ENCODE peak calls at places on chromosomes 16 and 17, in four cellular contexts. One of them, this sample, is unnamed.

GRCh38 chr16:735982-736453 is 4.8 kb downstream of the CIAO3 start:
- DNase-seq in lower lobe of right lung: no peak
- DNase-seq in PC-9: no peak
- DNase-seq in cardiac muscle cell: no peak
- DNase-seq in this sample: no peak

GRCh38 chr17:49849711-49850610 is 2.1 kb upstream of the TAC4 start:
- DNase-seq in PC-9: no peak
- DNase-seq in lower lobe of right lung: no peak
- DNase-seq in cardiac muscle cell: no peak
- DNase-seq in this sample: no peak

GRCh38 chr17:1733047-1733357 is 8.5 kb downstream of the WDR81 start:
- DNase-seq in lower lobe of right lung: no peak
- DNase-seq in cardiac muscle cell: no peak
- DNase-seq in PC-9: no peak
- DNase-seq in this sample: no peak

GRCh38 chr16:70800306-70800705 is 652 bp downstream of the VAC14 start:
- DNase-seq in PC-9: no peak
- DNase-seq in lower lobe of right lung: no peak
- DNase-seq in cardiac muscle cell: no peak
- DNase-seq in this sample: no peak

GRCh38 chr17:77778636-77779524 is 179.6 kb upstream of the TNRC6C start:
- DNase-seq in PC-9: no peak
- DNase-seq in lower lobe of right lung: peak; percentile 69
- DNase-seq in cardiac muscle cell: no peak
- DNase-seq in this sample: peak; percentile 28

GRCh38 chr17:47265983-47266541 is 12.4 kb downstream of the ITGB3 start:
- DNase-seq in cardiac muscle cell: peak; percentile 63
- DNase-seq in lower lobe of right lung: no peak
- DNase-seq in PC-9: peak; percentile 79
- DNase-seq in this sample: no peak

GRCh38 chr16:23182675-23183485 is at the start of gene SCNN1G:
- DNase-seq in lower lobe of right lung: peak; percentile 74
- DNase-seq in PC-9: no peak
- DNase-seq in cardiac muscle cell: no peak
- DNase-seq in this sample: no peak

GRCh38 chr17:9958586-9959281 is 53.7 kb upstream of the RCVRN start:
- DNase-seq in lower lobe of right lung: no peak
- DNase-seq in cardiac muscle cell: no peak
- DNase-seq in PC-9: no peak
- DNase-seq in this sample: no peak

GRCh38 chr16:1194665-1195392 is 30.2 kb downstream of the TPSG1 start:
- DNase-seq in cardiac muscle cell: no peak
- DNase-seq in PC-9: no peak
- DNase-seq in lower lobe of right lung: no peak
- DNase-seq in this sample: peak; percentile 65

GRCh38 chr17:66309793-66310192 is 7.4 kb downstream of the PRKCA start:
- DNase-seq in cardiac muscle cell: no peak
- DNase-seq in lower lobe of right lung: no peak
- DNase-seq in PC-9: no peak
- DNase-seq in this sample: no peak

GRCh38 chr16:68155425-68155824 is 70.3 kb downstream of the NFATC3 start:
- DNase-seq in PC-9: no peak
- DNase-seq in lower lobe of right lung: no peak
- DNase-seq in cardiac muscle cell: no peak
- DNase-seq in this sample: no peak

GRCh38 chr16:67470314-67470713 is 10.6 kb downstream of the ATP6V0D1 start:
- DNase-seq in cardiac muscle cell: no peak
- DNase-seq in lower lobe of right lung: peak; percentile 87
- DNase-seq in PC-9: no peak
- DNase-seq in this sample: no peak

GRCh38 chr17:61126476-61127240 is 273.0 kb upstream of the TBX2 start:
- DNase-seq in lower lobe of right lung: no peak
- DNase-seq in PC-9: no peak
- DNase-seq in cardiac muscle cell: no peak
- DNase-seq in this sample: no peak

GRCh38 chr17:13541032-13541480 is 60.7 kb downstream of the HS3ST3A1 start:
- DNase-seq in PC-9: no peak
- DNase-seq in cardiac muscle cell: peak; percentile 95
- DNase-seq in lower lobe of right lung: no peak
- DNase-seq in this sample: no peak

GRCh38 chr17:42023524-42024349 is 3.8 kb downstream of the NKIRAS2 start:
- DNase-seq in PC-9: no peak
- DNase-seq in lower lobe of right lung: peak; percentile 83
- DNase-seq in cardiac muscle cell: peak; percentile 54
- DNase-seq in this sample: no peak

GRCh38 chr17:49572806-49573420 is 2.8 kb upstream of the NXPH3 start:
- DNase-seq in lower lobe of right lung: peak; percentile 20
- DNase-seq in cardiac muscle cell: no peak
- DNase-seq in PC-9: no peak
- DNase-seq in this sample: no peak

GRCh38 chr16:54175169-54175551 is 111.4 kb downstream of the IRX3 start:
- DNase-seq in cardiac muscle cell: no peak
- DNase-seq in PC-9: no peak
- DNase-seq in lower lobe of right lung: no peak
- DNase-seq in this sample: no peak

GRCh38 chr17:798246-798645 is 16.1 kb downstream of the MRM3 start:
- DNase-seq in cardiac muscle cell: no peak
- DNase-seq in lower lobe of right lung: no peak
- DNase-seq in PC-9: no peak
- DNase-seq in this sample: no peak

GRCh38 chr16:81189100-81189664 is 49.3 kb upstream of the BCO1 start:
- DNase-seq in PC-9: no peak
- DNase-seq in lower lobe of right lung: peak; percentile 71
- DNase-seq in cardiac muscle cell: peak; percentile 96
- DNase-seq in this sample: peak; percentile 55

GRCh38 chr16:52929478-52929877 is 123.2 kb downstream of the CHD9NB start:
- DNase-seq in cardiac muscle cell: no peak
- DNase-seq in PC-9: no peak
- DNase-seq in lower lobe of right lung: no peak
- DNase-seq in this sample: no peak

GRCh38 chr16:13634921-13635320 is 285.0 kb upstream of the ERCC4 start:
- DNase-seq in PC-9: no peak
- DNase-seq in lower lobe of right lung: no peak
- DNase-seq in cardiac muscle cell: no peak
- DNase-seq in this sample: no peak

GRCh38 chr17:83180996-83181481 is 101.6 kb downstream of the METRNL start:
- DNase-seq in lower lobe of right lung: no peak
- DNase-seq in PC-9: no peak
- DNase-seq in cardiac muscle cell: no peak
- DNase-seq in this sample: peak; percentile 29

GRCh38 chr16:71409038-71409775 is 32.6 kb downstream of the TLE7 start:
- DNase-seq in PC-9: no peak
- DNase-seq in lower lobe of right lung: no peak
- DNase-seq in cardiac muscle cell: peak; percentile 84
- DNase-seq in this sample: no peak

GRCh38 chr16:89338863-89339262 is 121.4 kb downstream of the ZNF778 start:
- DNase-seq in cardiac muscle cell: no peak
- DNase-seq in lower lobe of right lung: no peak
- DNase-seq in PC-9: no peak
- DNase-seq in this sample: no peak

GRCh38 chr17:17305282-17305801 is 2.2 kb downstream of the NT5M start:
- DNase-seq in lower lobe of right lung: no peak
- DNase-seq in cardiac muscle cell: peak; percentile 7
- DNase-seq in PC-9: no peak
- DNase-seq in this sample: peak; percentile 63

GRCh38 chr16:80746231-80746630 is 58.2 kb downstream of the CDYL2 start:
- DNase-seq in PC-9: no peak
- DNase-seq in lower lobe of right lung: no peak
- DNase-seq in cardiac muscle cell: peak; percentile 40
- DNase-seq in this sample: no peak

GRCh38 chr16:84115919-84116719 is 623 bp downstream of the MBTPS1 start:
- DNase-seq in cardiac muscle cell: peak; percentile 57
- DNase-seq in PC-9: peak; percentile 37
- DNase-seq in lower lobe of right lung: no peak
- DNase-seq in this sample: no peak

GRCh38 chr16:49929606-49930005 is 73.7 kb upstream of the ZNF423 start:
- DNase-seq in cardiac muscle cell: no peak
- DNase-seq in lower lobe of right lung: no peak
- DNase-seq in PC-9: no peak
- DNase-seq in this sample: no peak

GRCh38 chr17:57868007-57868774 is 18.3 kb upstream of the MRPS23 start:
- DNase-seq in PC-9: peak; percentile 82
- DNase-seq in lower lobe of right lung: peak; percentile 68
- DNase-seq in cardiac muscle cell: peak; percentile 91
- DNase-seq in this sample: peak; percentile 83

GRCh38 chr17:50865060-50865867 is 890 bp downstream of the TOB1 start:
- DNase-seq in PC-9: peak; percentile 65
- DNase-seq in cardiac muscle cell: peak; percentile 54
- DNase-seq in lower lobe of right lung: peak; percentile 71
- DNase-seq in this sample: peak; percentile 31

GRCh38 chr17:69470702-69471101 is 56.2 kb downstream of the MAP2K6 start:
- DNase-seq in PC-9: no peak
- DNase-seq in cardiac muscle cell: no peak
- DNase-seq in lower lobe of right lung: no peak
- DNase-seq in this sample: no peak

GRCh38 chr16:54342001-54342776 is 55.6 kb upstream of the IRX3 start:
- DNase-seq in lower lobe of right lung: peak; percentile 52
- DNase-seq in cardiac muscle cell: peak; percentile 49
- DNase-seq in PC-9: peak; percentile 81
- DNase-seq in this sample: no peak

GRCh38 chr17:18027280-18027679 is 11.7 kb downstream of the ATPAF2 start:
- DNase-seq in PC-9: no peak
- DNase-seq in cardiac muscle cell: peak; percentile 19
- DNase-seq in lower lobe of right lung: no peak
- DNase-seq in this sample: no peak

DNA sequence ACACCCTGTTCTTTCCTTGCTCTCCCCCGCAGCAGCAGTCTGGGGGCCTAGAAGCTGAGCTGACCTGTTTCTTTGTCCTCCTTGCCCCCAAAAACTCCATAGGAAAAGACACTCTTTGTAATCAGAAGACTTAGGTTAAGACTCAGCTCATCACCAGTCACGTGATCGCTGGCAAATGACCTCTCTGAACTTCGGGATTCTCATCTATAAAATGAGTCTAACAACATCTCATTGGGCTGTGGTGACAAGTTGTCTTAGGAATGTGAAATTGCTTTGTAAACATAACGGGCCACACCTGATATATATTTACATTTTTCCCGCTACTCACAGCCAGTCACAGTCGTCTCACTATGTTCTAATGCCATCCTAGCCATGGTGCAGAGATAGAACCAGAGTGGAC is 86.0 kb upstream of the LHX1 start:
- DNase-seq in PC-9: peak; percentile 85
- DNase-seq in cardiac muscle cell: no peak
- DNase-seq in lower lobe of right lung: no peak
- DNase-seq in this sample: no peak
- H3K4me3 ChIP-seq in PC-9: no peak overlapping the region
- H3K4me3 ChIP-seq in cardiac muscle cell: no peak overlapping the region
- H3K4me3 ChIP-seq in lower lobe of right lung: no peak overlapping the region
- H3K4me3 ChIP-seq in this sample: no peak overlapping the region

GRCh38 chr17:79625706-79626105 is 14.9 kb upstream of the RBFOX3 start:
- DNase-seq in cardiac muscle cell: no peak
- DNase-seq in PC-9: no peak
- DNase-seq in lower lobe of right lung: peak; percentile 18
- DNase-seq in this sample: no peak
- H3K27me3 ChIP-seq in cardiac muscle cell: peaks cover 16% of the 10 kb centered on the region
- H3K27me3 ChIP-seq in PC-9: peaks cover 85% of the 10 kb centered on the region
- H3K27me3 ChIP-seq in lower lobe of right lung: peaks cover 12% of the 10 kb centered on the region
- H3K27me3 ChIP-seq in this sample: peaks cover 53% of the 10 kb centered on the region

GRCh38 chr17:55436224-55437164 is 14.9 kb upstream of the MMD start:
- DNase-seq in PC-9: peak; percentile 84
- DNase-seq in cardiac muscle cell: no peak
- DNase-seq in lower lobe of right lung: no peak
- DNase-seq in this sample: no peak
- H3K4me3 ChIP-seq in PC-9: no peak overlapping the region
- H3K4me3 ChIP-seq in cardiac muscle cell: no peak overlapping the region
- H3K4me3 ChIP-seq in lower lobe of right lung: no peak overlapping the region
- H3K4me3 ChIP-seq in this sample: no peak overlapping the region

GRCh38 chr17:39627170-39627716 is 491 bp downstream of the PPP1R1B start:
- DNase-seq in lower lobe of right lung: no peak
- DNase-seq in PC-9: no peak
- DNase-seq in cardiac muscle cell: no peak
- DNase-seq in this sample: no peak
- H3K27me3 ChIP-seq in lower lobe of right lung: peaks cover 33% of the 10 kb centered on the region
- H3K27me3 ChIP-seq in PC-9: no peaks in the 10 kb centered on the region
- H3K27me3 ChIP-seq in cardiac muscle cell: peaks cover 32% of the 10 kb centered on the region
- H3K27me3 ChIP-seq in this sample: peaks cover 33% of the 10 kb centered on the region

DNA sequence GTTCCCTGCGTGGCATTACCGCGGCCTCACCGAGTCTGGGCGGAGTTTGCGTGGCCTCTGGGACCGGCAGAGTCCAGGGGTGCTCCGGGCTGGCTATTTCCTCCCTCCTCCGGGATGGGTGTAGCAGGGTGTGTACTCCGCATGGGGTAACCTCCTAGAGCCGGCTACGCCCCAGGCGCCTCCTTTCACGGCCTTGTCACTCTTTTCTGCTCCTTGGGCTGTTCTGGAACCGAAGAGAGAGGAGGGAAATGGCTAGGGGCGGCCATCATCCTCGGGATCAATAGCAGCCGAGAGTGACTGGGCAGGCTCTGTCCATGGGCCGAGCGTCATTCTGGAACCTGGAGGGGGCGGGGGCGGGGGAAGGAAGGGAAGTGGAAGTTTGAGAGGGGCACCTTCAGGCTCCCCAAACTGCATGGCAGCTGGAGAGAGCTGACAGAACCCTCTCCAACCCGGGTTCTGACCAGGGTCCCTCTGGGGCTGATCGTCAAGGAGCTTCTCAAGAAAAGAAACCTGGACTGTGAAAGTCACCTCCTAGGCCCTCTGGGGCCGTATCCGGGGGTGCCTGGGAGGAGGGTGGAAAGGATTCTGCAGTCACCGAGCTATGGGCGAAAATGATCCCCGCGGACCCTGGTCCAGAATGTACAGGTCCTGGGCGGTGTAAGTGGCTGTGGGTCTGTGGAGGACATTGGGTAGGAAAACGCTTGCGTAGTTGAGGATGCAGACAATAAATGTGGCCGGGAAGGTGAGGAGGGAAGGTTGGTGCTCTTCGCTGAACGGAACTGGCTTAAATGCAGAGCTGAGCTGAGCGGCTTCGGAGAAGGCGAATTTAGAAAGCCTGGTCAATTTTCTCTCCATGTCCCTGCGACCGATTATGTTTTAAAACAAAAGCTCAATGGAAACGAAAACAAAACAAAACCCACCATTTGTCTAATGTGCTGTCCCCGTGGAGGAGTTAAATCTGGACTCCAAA is 3.8 kb upstream of the LHX1 start:
- DNase-seq in lower lobe of right lung: no peak
- DNase-seq in PC-9: no peak
- DNase-seq in cardiac muscle cell: no peak
- DNase-seq in this sample: no peak
- H3K4me3 ChIP-seq in lower lobe of right lung: peak overlapping the region; percentile 7
- H3K4me3 ChIP-seq in PC-9: no peak overlapping the region
- H3K4me3 ChIP-seq in cardiac muscle cell: peak overlapping the region; percentile 42
- H3K4me3 ChIP-seq in this sample: no peak overlapping the region

DNA sequence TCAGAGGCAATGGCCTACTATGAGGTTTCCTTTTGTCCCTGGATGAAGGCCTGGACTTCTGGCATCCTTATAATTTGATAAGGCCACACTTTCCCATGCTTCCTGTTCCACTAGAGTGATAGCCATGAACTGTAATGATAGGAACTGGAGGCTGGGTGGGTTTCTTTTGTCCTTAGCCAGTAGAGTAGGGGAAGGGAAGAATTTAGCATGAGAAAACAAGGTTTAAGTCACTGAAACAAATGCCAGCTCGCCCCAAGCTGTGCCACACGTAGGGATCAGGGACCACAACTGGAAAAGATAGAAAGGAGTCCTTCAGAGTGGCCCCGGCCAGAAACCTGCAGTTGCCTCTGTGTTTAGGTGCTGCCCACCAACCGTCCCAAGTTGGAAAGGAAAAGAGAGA is 80.9 kb upstream of the C17orf78 start:
- DNase-seq in cardiac muscle cell: no peak
- DNase-seq in lower lobe of right lung: no peak
- DNase-seq in PC-9: no peak
- DNase-seq in this sample: no peak
- H3K27me3 ChIP-seq in cardiac muscle cell: no peaks in the 10 kb centered on the region
- H3K27me3 ChIP-seq in lower lobe of right lung: no peaks in the 10 kb centered on the region
- H3K27me3 ChIP-seq in PC-9: no peaks in the 10 kb centered on the region
- H3K27me3 ChIP-seq in this sample: no peaks in the 10 kb centered on the region